ENCODE peak calls at places on chromosomes 4 and X, in eight cellular contexts. W, I, R, A, Z, F, B and S are unnamed samples. For H3K4me1, the result is how much of the 10 kb centered on the place peaks cover.

GRCh38 chr4:137735561-137736104 is 203.3 kb upstream of the PCDH18 start:
- DNase-seq in W (no peak), I (no peak), R (no peak), A (no peak), Z (no peak), F (no peak), B (no peak), S (no peak)

GRCh38 chr4:94826206-94826605 is 68.5 kb downstream of the BMPR1B start:
- DNase-seq in W (no peak), I (no peak), R (no peak), A (no peak), Z (no peak), F (no peak), B (no peak), S (no peak)

GRCh38 chr4:177275999-177276398 is 33.7 kb upstream of the NEIL3 start:
- DNase-seq in W (no peak), I (no peak), R (no peak), A (no peak), Z (no peak), F (no peak), B (no peak), S (no peak)

GRCh38 chr4:89727236-89727635 is 109.7 kb downstream of the SNCA start:
- DNase-seq in W (no peak), I (no peak), R (no peak), A (no peak), Z (no peak), F (no peak), B (no peak), S (no peak)

GRCh38 chrX:121581885-121582284 is 534.5 kb downstream of the GLUD2 start:
- DNase-seq in W (no peak), I (no peak), R (no peak), A (no peak), Z (peak), F (no peak), B (no peak), S (no peak)

GRCh38 chr4:11480683-11481082 is 52.0 kb upstream of the HS3ST1 start:
- DNase-seq in W (peak), I (no peak), R (no peak), A (peak), Z (no peak), F (no peak), B (no peak), S (no peak)

GRCh38 chr4:183255487-183255886 is 64.6 kb downstream of the CLDN22 start:
- DNase-seq in W (peak), I (no peak), R (no peak), A (no peak), Z (no peak), F (no peak), B (no peak), S (no peak)

GRCh38 chrX:40083120-40083978 is 14.4 kb downstream of the BCOR start:
- DNase-seq in W (peak), I (no peak), R (no peak), A (no peak), Z (peak), F (peak), B (no peak), S (peak)

GRCh38 chr4:169716677-169717076 is 41.1 kb downstream of the HPF1 start:
- DNase-seq in W (peak), I (no peak), R (no peak), A (no peak), Z (no peak), F (no peak), B (no peak), S (no peak)

GRCh38 chr4:24476209-24476781 is 108.1 kb downstream of the DHX15 start:
- DNase-seq in W (peak), I (peak), R (peak), A (peak), Z (peak), F (peak), B (no peak), S (no peak)

GRCh38 chr4:54614094-54614493 is 43.7 kb upstream of the KIT start:
- DNase-seq in W (no peak), I (no peak), R (no peak), A (no peak), Z (no peak), F (no peak), B (no peak), S (no peak)

GRCh38 chr4:55993994-55994657 is 45.4 kb downstream of the CEP135 start:
- DNase-seq in W (no peak), I (no peak), R (no peak), A (no peak), Z (no peak), F (no peak), B (no peak), S (no peak)

GRCh38 chr4:74039065-74039763 is 725 bp upstream of the CXCL3 start:
- DNase-seq in W (peak), I (peak), R (no peak), A (no peak), Z (no peak), F (no peak), B (no peak), S (no peak)

GRCh38 chr4:38224850-38225249 is 264.7 kb downstream of the PTTG2 start:
- DNase-seq in W (no peak), I (no peak), R (no peak), A (no peak), Z (no peak), F (no peak), B (no peak), S (no peak)

GRCh38 chrX:2501246-2502102 is 698 bp upstream of the DHRSX start:
- DNase-seq in W (no peak), I (no peak), R (no peak), A (no peak), Z (no peak), F (no peak), B (no peak), S (no peak)

GRCh38 chr4:55214172-55214571 is 88.8 kb upstream of the KDR start:
- DNase-seq in W (peak), I (peak), R (peak), A (no peak), Z (no peak), F (no peak), B (no peak), S (no peak)

GRCh38 chr4:82851902-82852750 is 38.8 kb downstream of the SEC31A start:
- DNase-seq in W (peak), I (peak), R (peak), A (peak), Z (peak), F (peak), B (peak), S (peak)

GRCh38 chr4:61202100-61202637 is 2.0 kb downstream of the ADGRL3 start:
- DNase-seq in W (peak), I (peak), R (no peak), A (no peak), Z (peak), F (peak), B (no peak), S (no peak)

GRCh38 chr4:150366487-150366999 is 215.4 kb upstream of the MAB21L2 start:
- DNase-seq in W (no peak), I (peak), R (no peak), A (no peak), Z (peak), F (peak), B (no peak), S (no peak)

GRCh38 chr4:39043058-39043696 is 11.0 kb upstream of the TMEM156 start:
- DNase-seq in W (peak), I (no peak), R (no peak), A (no peak), Z (no peak), F (no peak), B (no peak), S (peak)

GRCh38 chr4:83054928-83055327 is 19.9 kb downstream of the COPS4 start:
- DNase-seq in W (peak), I (peak), R (peak), A (peak), Z (no peak), F (no peak), B (peak), S (no peak)

GRCh38 chrX:20066968-20067708 is 49.6 kb downstream of the MAP7D2 start:
- DNase-seq in W (peak), I (peak), R (peak), A (peak), Z (peak), F (peak), B (peak), S (peak)

GRCh38 chr4:24076811-24077210 is 187.0 kb upstream of the PPARGC1A start:
- DNase-seq in W (no peak), I (no peak), R (no peak), A (no peak), Z (no peak), F (no peak), B (no peak), S (no peak)

GRCh38 chrX:105975382-105975781 is 63.1 kb downstream of the SERPINA7 start:
- DNase-seq in W (peak), I (no peak), R (no peak), A (peak), Z (peak), F (peak), B (peak), S (peak)

GRCh38 chr4:165537028-165537648 is 158.3 kb downstream of the CPE start:
- DNase-seq in W (peak), I (peak), R (peak), A (peak), Z (peak), F (peak), B (peak), S (peak)

GRCh38 chr4:140020457-140021361 is 133.3 kb downstream of the MAML3 start:
- DNase-seq in W (peak), I (no peak), R (no peak), A (no peak), Z (no peak), F (no peak), B (no peak), S (no peak)

GRCh38 chr4:336099-336892 is 1.3 kb upstream of the ZNF141 start:
- DNase-seq in W (no peak), I (peak), R (no peak), A (no peak), Z (peak), F (peak), B (no peak), S (peak)

GRCh38 chr4:68724922-68725321 is 54.5 kb upstream of the UGT2B15 start:
- DNase-seq in W (no peak), I (no peak), R (no peak), A (no peak), Z (no peak), F (no peak), B (no peak), S (no peak)

GRCh38 chr4:37601527-37601926 is 84.6 kb downstream of the RELL1 start:
- DNase-seq in W (peak), I (no peak), R (no peak), A (no peak), Z (no peak), F (no peak), B (no peak), S (peak)

GRCh38 chrX:139213241-139213709 is 317.3 kb upstream of the F9 start:
- DNase-seq in W (no peak), I (no peak), R (no peak), A (no peak), Z (no peak), F (no peak), B (no peak), S (peak)

GRCh38 chrX:115053223-115053622 is 35.8 kb upstream of the IL13RA2 start:
- DNase-seq in W (no peak), I (no peak), R (no peak), A (no peak), Z (no peak), F (no peak), B (no peak), S (no peak)

GRCh38 chrX:124555036-124555595 is 208.8 kb downstream of the SH2D1A start:
- DNase-seq in W (peak), I (no peak), R (no peak), A (no peak), Z (no peak), F (no peak), B (no peak), S (peak)

GRCh38 chr4:119729815-119730643 is 101.4 kb upstream of the PDE5A start:
- DNase-seq in W (peak), I (peak), R (no peak), A (no peak), Z (no peak), F (no peak), B (peak), S (peak)

GRCh38 chr4:127936974-127937373 is 28.0 kb downstream of the MFSD8 start:
- DNase-seq in W (peak), I (no peak), R (no peak), A (no peak), Z (no peak), F (no peak), B (no peak), S (no peak)

GRCh38 chr4:150632639-150633038 is 50.7 kb downstream of the MAB21L2 start:
- DNase-seq in W (no peak), I (no peak), R (no peak), A (no peak), Z (no peak), F (no peak), B (no peak), S (no peak)

GRCh38 chrX:25721564-25721963 is 416.6 kb upstream of the MAGEB18 start:
- DNase-seq in W (peak), I (no peak), R (peak), A (peak), Z (peak), F (peak), B (no peak), S (peak)

DNA sequence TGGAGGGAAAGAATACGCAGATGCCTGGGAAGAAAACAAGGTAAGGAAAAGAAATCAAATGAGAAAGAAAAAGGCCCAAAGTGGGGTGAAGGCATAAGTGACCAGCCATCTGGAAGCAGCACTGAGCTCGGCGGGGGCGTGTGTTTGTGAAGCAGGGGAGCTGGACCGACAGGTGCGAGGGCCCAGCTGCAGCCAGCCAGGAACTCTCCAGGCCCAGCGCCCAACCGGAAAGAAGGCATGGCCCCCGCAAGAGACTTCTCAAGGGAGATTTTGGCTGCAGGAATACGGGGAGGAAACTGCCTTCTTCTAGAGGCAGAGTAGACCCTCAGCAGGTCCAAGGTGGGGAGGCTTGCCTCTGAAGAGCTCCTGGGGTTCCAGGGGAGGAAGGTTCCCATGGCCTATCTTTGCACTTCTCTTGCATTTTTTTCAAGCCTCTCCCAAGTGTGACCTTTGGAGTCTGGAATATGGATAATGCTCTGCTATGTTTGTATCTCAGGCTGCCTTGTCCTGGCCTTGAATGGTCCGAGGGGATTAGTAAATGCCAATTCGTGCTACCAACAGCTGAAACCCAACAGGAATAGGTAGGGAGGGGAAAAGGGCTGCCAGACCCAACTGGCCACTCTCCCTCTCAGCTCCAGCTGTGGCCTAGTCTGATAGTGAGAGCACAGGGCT is 10.8 kb upstream of the CITED1 start:
- DNase-seq in W (no peak), I (no peak), R (no peak), A (no peak), Z (no peak), F (peak), B (no peak), S (no peak)
- TF ChIP-seq EZH2phosphoT487 in W (no peak), I (no peak), R (no peak), A (no peak), Z (no peak), F (no peak), B (no peak), S (no peak)

GRCh38 chr4:57080781-57081650 is 29.2 kb downstream of the IGFBP7 start:
- DNase-seq in W (peak), I (no peak), R (no peak), A (no peak), Z (no peak), F (no peak), B (no peak), S (peak)

GRCh38 chr4:57076646-57077045 is 33.5 kb downstream of the IGFBP7 start:
- DNase-seq in W (no peak), I (no peak), R (no peak), A (no peak), Z (no peak), F (no peak), B (no peak), S (no peak)

GRCh38 chr4:57081651-57082349 is 28.4 kb downstream of the IGFBP7 start:
- DNase-seq in W (no peak), I (no peak), R (no peak), A (no peak), Z (no peak), F (peak), B (no peak), S (no peak)

GRCh38 chr4:57077550-57078311 is 32.5 kb downstream of the IGFBP7 start:
- DNase-seq in W (peak), I (no peak), R (no peak), A (no peak), Z (no peak), F (peak), B (no peak), S (no peak)

GRCh38 chr4:57078685-57079521 is 31.3 kb downstream of the IGFBP7 start:
- DNase-seq in W (no peak), I (no peak), R (no peak), A (no peak), Z (peak), F (peak), B (no peak), S (peak)
- H3K4me1 ChIP-seq in W (under half), I (under half), R (under half), A (under half), Z (under half), F (under half), B (under half), S (under half)

DNA sequence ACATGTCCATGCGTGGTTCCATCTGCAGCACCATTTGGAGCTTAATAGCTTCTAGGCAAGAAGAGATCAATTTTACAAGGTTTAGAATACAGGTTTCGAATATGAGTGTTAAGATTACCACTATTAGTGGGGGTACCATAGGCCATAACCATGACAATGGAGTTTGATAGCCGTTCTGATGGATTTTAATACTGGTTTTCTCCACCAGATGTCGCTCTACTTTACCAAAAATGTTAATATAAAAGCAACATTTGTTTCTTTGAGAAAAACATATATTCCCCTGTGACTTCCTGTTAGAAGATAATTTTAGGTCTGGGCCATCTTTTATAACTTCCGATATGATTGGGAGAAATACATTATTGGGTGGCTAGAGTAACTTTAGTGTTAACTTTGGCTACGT is 499.7 kb upstream of the POU3F4 start:
- DNase-seq in W (peak), I (no peak), R (peak), A (peak), Z (no peak), F (peak), B (no peak), S (peak)
- TF ChIP-seq CTCF in W (peak), I (peak), R (peak), A (peak), Z (peak), F (no peak), B (peak), S (peak)

GRCh38 chrX:154748712-154749339 is 2.1 kb downstream of the GAB3 start:
- DNase-seq in W (peak), I (peak), R (peak), A (peak), Z (peak), F (peak), B (no peak), S (peak)
- TF ChIP-seq EZH2phosphoT487 in W (no peak), I (no peak), R (no peak), A (no peak), Z (no peak), F (no peak), B (no peak), S (no peak)

DNA sequence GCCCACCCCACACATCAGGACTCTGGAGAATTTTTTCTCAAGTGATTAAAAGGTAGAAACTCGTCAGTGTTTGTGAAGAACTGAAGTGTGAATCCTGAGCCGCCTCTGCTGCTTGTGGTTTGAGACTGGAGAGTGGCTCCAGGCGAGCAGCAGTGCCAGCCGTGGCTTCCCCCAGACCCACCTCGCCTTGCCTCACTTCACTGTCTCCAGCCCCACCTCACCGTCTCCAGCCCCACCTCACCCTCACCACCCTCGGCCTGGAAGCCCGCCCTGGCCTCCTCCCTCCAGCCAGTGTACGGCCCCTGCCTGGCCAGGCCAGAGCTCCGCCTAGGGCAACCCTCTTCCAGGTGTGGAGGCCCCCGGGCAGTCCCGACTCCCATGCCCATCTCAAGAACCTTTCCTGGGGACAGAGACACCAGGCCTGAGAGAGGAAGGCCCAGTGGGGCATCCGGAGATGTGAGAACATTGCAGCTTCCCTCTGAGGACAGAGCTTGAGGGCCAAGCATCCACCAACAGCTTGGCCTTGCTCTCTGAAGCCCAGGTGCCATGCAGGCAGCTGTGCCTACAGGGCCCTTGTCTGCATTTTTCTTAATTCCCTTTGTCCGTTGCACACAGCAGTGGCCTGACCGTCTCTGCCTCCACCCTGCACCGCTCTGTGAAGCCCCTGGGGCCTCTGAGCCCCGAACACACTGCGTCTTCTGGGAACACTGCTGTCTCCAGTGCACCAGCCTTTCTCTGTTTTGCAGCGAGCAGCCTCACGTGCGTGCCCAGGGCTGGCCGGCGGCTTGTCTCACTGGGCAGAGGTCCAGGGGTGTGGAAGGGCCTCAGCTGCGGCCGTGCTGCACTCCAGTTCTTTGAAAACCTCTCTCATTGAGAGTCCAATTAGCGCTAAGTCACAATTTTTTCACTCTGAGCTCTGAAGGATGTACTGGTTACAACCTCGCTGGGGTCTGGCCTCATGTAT is 13.8 kb downstream of the SH3BP2 start:
- DNase-seq in W (no peak), I (peak), R (no peak), A (no peak), Z (no peak), F (no peak), B (no peak), S (no peak)
- H3K4me1 ChIP-seq in W (under half), I (under half), R (under half), A (under half), Z (under half), F (under half), B (under half), S (under half)

GRCh38 chr4:88591787-88592599 is at the start of gene HERC3:
- DNase-seq in W (peak), I (peak), R (peak), A (peak), Z (peak), F (peak), B (peak), S (peak)
- TF ChIP-seq CTCF in W (no peak), I (no peak), R (no peak), A (no peak), Z (peak), F (no peak), B (no peak), S (no peak)

DNA sequence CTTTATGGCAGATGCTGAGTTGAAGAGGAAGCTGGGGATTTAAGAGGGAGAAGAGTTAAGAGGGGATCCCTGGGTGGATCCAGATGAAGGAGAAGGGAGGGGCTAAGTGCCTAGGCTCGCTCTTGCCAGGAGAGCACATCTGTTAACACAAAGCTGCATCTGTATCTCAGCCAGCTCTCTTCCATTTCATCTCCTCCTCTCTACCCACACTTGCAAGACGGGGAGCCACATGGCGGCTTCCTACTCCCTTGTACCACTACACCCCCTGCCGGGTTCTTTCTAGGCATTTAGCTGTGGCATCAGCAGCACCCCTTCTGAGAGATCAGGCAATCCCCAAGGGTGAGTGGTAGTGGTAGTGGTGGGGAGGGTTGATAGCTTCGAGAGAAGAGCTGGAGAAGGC is 73.4 kb downstream of the RTL9 start:
- DNase-seq in W (no peak), I (no peak), R (no peak), A (no peak), Z (no peak), F (no peak), B (no peak), S (no peak)
- TF ChIP-seq EZH2phosphoT487 in W (no peak), I (no peak), R (no peak), A (no peak), Z (no peak), F (no peak), B (no peak), S (no peak)